ENCODE peak calls at places on chromosomes 5 and 9, in six cellular contexts. C is psoas muscle, Z is lower leg skin, X is NB4, V is progenitor cell of endocrine pancreas, P is MCF 10A. O is an unnamed sample.

GRCh38 chr5:14545890-14546289 is 35.7 kb upstream of the OTULINL start:
- DNase-seq in P (no peak), C (no peak), X (no peak), Z (no peak), V (no peak), O (no peak)

GRCh38 chr5:170266570-170267379 is 30.8 kb downstream of the LCP2 start:
- DNase-seq in P (no peak), V (no peak), C (no peak), X (no peak), Z (no peak), O (peak)

GRCh38 chr9:131521822-131522221 is 9.2 kb downstream of the UCK1 start:
- DNase-seq in V (no peak), P (no peak), C (no peak), Z (no peak), X (no peak), O (no peak)

GRCh38 chr5:141492168-141492885 is 3.4 kb downstream of the PCDHGC5 start:
- DNase-seq in C (no peak), Z (peak), V (no peak), X (no peak), P (no peak), O (no peak)

GRCh38 chr5:56670916-56671315 is 144.4 kb upstream of the MAP3K1 start:
- DNase-seq in P (no peak), Z (no peak), V (no peak), C (no peak), X (no peak), O (no peak)

GRCh38 chr9:14369011-14369410 is 55.1 kb upstream of the NFIB start:
- DNase-seq in X (no peak), Z (no peak), V (no peak), P (no peak), C (no peak), O (no peak)

GRCh38 chr5:51387854-51388320 is 4.6 kb downstream of the ISL1 start:
- DNase-seq in Z (no peak), X (no peak), V (no peak), P (no peak), C (no peak), O (no peak)

GRCh38 chr5:115543931-115544370 is 624 bp downstream of the FEM1C start:
- DNase-seq in X (peak), V (peak), P (peak), Z (no peak), C (no peak), O (peak)

GRCh38 chr5:42811591-42812392 is at the start of gene SELENOP:
- DNase-seq in V (peak), Z (peak), P (peak), C (peak), X (peak), O (no peak)

GRCh38 chr9:15578719-15579118 is 25.9 kb downstream of the CCDC171 start:
- DNase-seq in C (no peak), V (no peak), Z (no peak), X (no peak), P (no peak), O (no peak)

GRCh38 chr5:91378683-91379601 is 4.2 kb downstream of the ARRDC3 start:
- DNase-seq in P (peak), C (no peak), X (peak), V (no peak), Z (no peak), O (no peak)

GRCh38 chr5:165630211-165630866 is 2124.9 kb downstream of the MAT2B start:
- DNase-seq in Z (no peak), C (no peak), X (peak), V (peak), P (peak), O (peak)

GRCh38 chr9:125361837-125362531 is 100.4 kb downstream of the GAPVD1 start:
- DNase-seq in Z (no peak), X (peak), C (no peak), V (no peak), P (peak), O (no peak)

GRCh38 chr9:91555132-91555531 is 131.5 kb upstream of the NFIL3 start:
- DNase-seq in X (no peak), Z (no peak), P (peak), V (no peak), C (no peak), O (no peak)

GRCh38 chr5:78508231-78508765 is 140.3 kb downstream of the LHFPL2 start:
- DNase-seq in C (no peak), X (no peak), P (no peak), Z (peak), V (no peak), O (no peak)

GRCh38 chr9:8778356-8778755 is 978.8 kb upstream of the DMAC1 start:
- DNase-seq in P (no peak), X (no peak), C (no peak), Z (no peak), V (no peak), O (no peak)

GRCh38 chr5:110853267-110853666 is 114.5 kb downstream of the SLC25A46 start:
- DNase-seq in C (no peak), Z (no peak), X (no peak), P (peak), V (no peak), O (no peak)

GRCh38 chr5:56607551-56607950 is 207.8 kb upstream of the MAP3K1 start:
- DNase-seq in X (no peak), P (peak), Z (no peak), C (no peak), V (no peak), O (no peak)

GRCh38 chr9:85603920-85604319 is 137.8 kb downstream of the AGTPBP1 start:
- DNase-seq in C (no peak), P (no peak), X (no peak), V (no peak), Z (no peak), O (no peak)

GRCh38 chr9:92534199-92535159 is 1.3 kb downstream of the ECM2 start:
- DNase-seq in Z (no peak), V (no peak), P (no peak), C (no peak), X (no peak), O (no peak)

GRCh38 chr5:143673676-143674468 is 138.1 kb upstream of the HMHB1 start:
- DNase-seq in V (no peak), X (no peak), C (no peak), P (no peak), Z (no peak), O (no peak)

GRCh38 chr5:431711-432050 is 11.3 kb upstream of the EXOC3 start:
- DNase-seq in P (no peak), C (no peak), V (no peak), X (no peak), Z (no peak), O (no peak)

GRCh38 chr5:159178978-159179377 is 30.4 kb downstream of the RNF145 start:
- DNase-seq in P (peak), X (peak), V (no peak), C (no peak), Z (no peak), O (no peak)

GRCh38 chr9:85615792-85616191 is 126.0 kb downstream of the AGTPBP1 start:
- DNase-seq in V (no peak), C (no peak), X (no peak), Z (no peak), P (no peak), O (no peak)

GRCh38 chr9:5851445-5851844 is 18.5 kb upstream of the ERMP1 start:
- DNase-seq in X (peak), V (no peak), P (peak), C (no peak), Z (no peak), O (no peak)

GRCh38 chr5:1526151-1526631 is 2.4 kb upstream of the LPCAT1 start:
- DNase-seq in V (no peak), P (no peak), C (peak), X (no peak), Z (peak), O (no peak)

GRCh38 chr9:94861589-94862241 is 135.2 kb downstream of the AOPEP start:
- DNase-seq in X (peak), Z (no peak), V (no peak), P (peak), C (no peak), O (no peak)

GRCh38 chr9:88706193-88707112 is 171.5 kb downstream of the NXNL2 start:
- DNase-seq in Z (no peak), X (no peak), C (no peak), V (no peak), P (no peak), O (no peak)

GRCh38 chr5:107864793-107865192 is 194.1 kb upstream of the EFNA5 start:
- DNase-seq in Z (no peak), P (no peak), V (no peak), C (no peak), X (no peak), O (no peak)

DNA sequence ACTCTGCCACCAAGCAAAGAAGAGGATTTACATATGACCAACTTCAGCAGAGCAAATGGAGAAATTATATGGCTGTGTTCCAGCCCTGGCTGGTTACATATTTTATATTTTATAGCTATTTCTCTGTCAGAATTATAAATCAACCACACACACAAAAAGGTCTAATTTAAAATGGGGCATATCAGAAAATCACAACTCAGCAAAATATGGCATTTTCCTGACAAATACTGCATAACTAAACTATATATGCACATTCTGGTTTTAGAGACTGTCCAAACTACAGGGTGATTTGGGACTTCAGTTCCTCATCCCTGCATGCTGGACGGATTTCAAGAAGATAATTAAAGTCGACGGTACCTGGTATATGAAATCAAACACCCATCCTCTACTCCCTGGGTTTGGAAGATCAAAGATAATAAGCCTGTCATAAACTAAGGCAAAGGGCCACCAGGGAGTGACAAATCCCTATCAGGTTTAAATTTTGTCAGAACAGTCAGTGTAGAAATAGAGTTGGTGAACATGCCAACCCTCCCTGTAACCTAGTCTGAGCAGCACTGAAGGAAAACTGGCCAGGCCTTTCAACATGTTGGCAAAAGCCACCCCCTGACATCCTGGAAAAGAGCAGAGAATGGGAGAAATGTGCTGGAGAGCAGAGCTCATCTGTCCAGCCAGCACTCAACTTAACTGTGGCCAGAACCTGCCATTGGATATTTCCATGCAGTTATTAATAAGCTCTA is 235.8 kb downstream of the ENC1 start:
- DNase-seq in P (no peak), C (no peak), V (no peak), Z (no peak), X (no peak), O (no peak)
- TF ChIP-seq CTCF in P (no peak), C (peak), V (no peak), Z (no peak), X (no peak), O (no peak)

DNA sequence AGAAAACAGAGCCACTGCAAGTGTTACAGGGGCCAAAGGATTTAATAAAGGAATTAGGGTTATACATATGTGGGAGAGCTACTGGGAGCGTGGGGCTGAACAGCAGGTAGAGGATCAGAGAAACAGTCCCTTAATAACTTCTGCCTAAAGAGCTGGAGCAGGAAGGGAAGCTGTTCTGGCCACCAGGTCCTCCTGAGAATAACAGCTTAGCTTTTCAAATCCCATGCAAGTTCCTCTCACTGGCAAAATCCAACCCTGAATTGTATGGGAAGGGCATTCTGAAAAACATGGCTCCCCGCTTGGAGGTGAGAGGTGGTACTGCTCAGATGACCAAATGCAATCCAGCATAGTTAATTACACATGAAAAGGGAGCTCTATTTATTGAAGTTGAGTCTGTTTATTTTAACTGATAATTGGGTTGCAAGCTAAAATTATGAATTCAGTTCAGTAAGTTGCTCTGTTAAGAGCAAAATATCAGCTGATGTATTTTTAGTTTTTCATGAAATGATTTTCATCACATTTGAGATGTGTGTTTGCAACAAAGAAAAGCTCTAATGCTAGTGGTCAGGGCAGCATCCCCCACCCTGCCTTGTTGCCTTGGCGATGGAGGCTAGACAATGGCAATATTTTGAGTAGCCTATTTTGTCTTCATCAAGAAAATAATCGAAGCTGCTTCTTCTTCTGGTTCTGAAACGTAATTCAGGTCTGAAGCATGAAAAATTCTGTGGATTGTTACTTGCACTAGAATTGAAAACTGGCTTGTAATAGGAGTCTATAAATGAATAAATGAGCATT is 58.4 kb upstream of the SH3GL2 start:
- DNase-seq in C (no peak), Z (no peak), V (no peak), P (no peak), X (no peak), O (no peak)
- TF ChIP-seq CTCF in C (no peak), Z (no peak), V (peak), P (no peak), X (no peak), O (no peak)

GRCh38 chr5:124825250-124825982 is 79.0 kb upstream of the ZNF608 start:
- DNase-seq in V (no peak), C (no peak), X (no peak), Z (no peak), P (no peak), O (no peak)
- TF ChIP-seq CTCF in V (no peak), C (no peak), X (no peak), Z (no peak), P (no peak), O (no peak)

GRCh38 chr5:103208460-103208859 is 50.1 kb upstream of the MACIR start:
- DNase-seq in X (no peak), P (no peak), C (no peak), V (no peak), Z (no peak), O (no peak)
- TF ChIP-seq CTCF in X (no peak), P (no peak), C (no peak), V (no peak), Z (no peak), O (no peak)

GRCh38 chr5:150302301-150303069 is at the start of gene ARSI:
- DNase-seq in X (no peak), V (no peak), Z (no peak), P (peak), C (peak), O (peak)
- TF ChIP-seq CTCF in X (no peak), V (peak), Z (no peak), P (no peak), C (peak), O (no peak)

GRCh38 chr5:106269252-106269843 is 1401.4 kb downstream of the EFNA5 start:
- DNase-seq in V (no peak), C (no peak), X (peak), Z (no peak), P (peak), O (no peak)
- TF ChIP-seq CTCF in V (peak), C (peak), X (peak), Z (no peak), P (peak), O (no peak)

GRCh38 chr5:93428868-93429267 is 152.2 kb downstream of the NR2F1-AS1 start:
- DNase-seq in Z (no peak), C (no peak), X (no peak), P (no peak), V (no peak), O (no peak)

GRCh38 chr5:93433422-93433821 is 147.6 kb downstream of the NR2F1-AS1 start:
- DNase-seq in C (no peak), P (peak), V (no peak), Z (no peak), X (peak), O (no peak)

GRCh38 chr5:93430139-93430538 is 150.9 kb downstream of the NR2F1-AS1 start:
- DNase-seq in Z (no peak), C (no peak), X (no peak), V (no peak), P (no peak), O (no peak)

GRCh38 chr5:93431255-93431654 is 149.8 kb downstream of the NR2F1-AS1 start:
- DNase-seq in Z (no peak), V (no peak), C (no peak), X (no peak), P (no peak), O (no peak)

GRCh38 chr5:93430673-93431192 is 150.3 kb downstream of the NR2F1-AS1 start:
- DNase-seq in X (no peak), V (no peak), P (no peak), Z (no peak), C (no peak), O (no peak)
- TF ChIP-seq CTCF in X (no peak), V (no peak), P (no peak), Z (no peak), C (no peak), O (no peak)

GRCh38 chr9:73038613-73039012 is 85.8 kb upstream of the ALDH1A1 start:
- DNase-seq in Z (peak), P (peak), C (peak), X (no peak), V (no peak), O (no peak)

GRCh38 chr9:73038089-73038509 is 85.2 kb upstream of the ALDH1A1 start:
- DNase-seq in V (no peak), Z (no peak), C (no peak), P (peak), X (no peak), O (no peak)

GRCh38 chr9:73037613-73038012 is 84.8 kb upstream of the ALDH1A1 start:
- DNase-seq in Z (no peak), V (no peak), C (no peak), P (peak), X (no peak), O (no peak)

GRCh38 chr9:73031350-73031749 is 78.5 kb upstream of the ALDH1A1 start:
- DNase-seq in V (no peak), X (no peak), P (no peak), C (no peak), Z (no peak), O (no peak)

GRCh38 chr9:73034962-73035361 is 82.1 kb upstream of the ALDH1A1 start:
- DNase-seq in V (no peak), P (no peak), X (no peak), C (no peak), Z (no peak), O (no peak)
- TF ChIP-seq CTCF in V (no peak), P (no peak), X (no peak), C (no peak), Z (no peak), O (no peak)

DNA sequence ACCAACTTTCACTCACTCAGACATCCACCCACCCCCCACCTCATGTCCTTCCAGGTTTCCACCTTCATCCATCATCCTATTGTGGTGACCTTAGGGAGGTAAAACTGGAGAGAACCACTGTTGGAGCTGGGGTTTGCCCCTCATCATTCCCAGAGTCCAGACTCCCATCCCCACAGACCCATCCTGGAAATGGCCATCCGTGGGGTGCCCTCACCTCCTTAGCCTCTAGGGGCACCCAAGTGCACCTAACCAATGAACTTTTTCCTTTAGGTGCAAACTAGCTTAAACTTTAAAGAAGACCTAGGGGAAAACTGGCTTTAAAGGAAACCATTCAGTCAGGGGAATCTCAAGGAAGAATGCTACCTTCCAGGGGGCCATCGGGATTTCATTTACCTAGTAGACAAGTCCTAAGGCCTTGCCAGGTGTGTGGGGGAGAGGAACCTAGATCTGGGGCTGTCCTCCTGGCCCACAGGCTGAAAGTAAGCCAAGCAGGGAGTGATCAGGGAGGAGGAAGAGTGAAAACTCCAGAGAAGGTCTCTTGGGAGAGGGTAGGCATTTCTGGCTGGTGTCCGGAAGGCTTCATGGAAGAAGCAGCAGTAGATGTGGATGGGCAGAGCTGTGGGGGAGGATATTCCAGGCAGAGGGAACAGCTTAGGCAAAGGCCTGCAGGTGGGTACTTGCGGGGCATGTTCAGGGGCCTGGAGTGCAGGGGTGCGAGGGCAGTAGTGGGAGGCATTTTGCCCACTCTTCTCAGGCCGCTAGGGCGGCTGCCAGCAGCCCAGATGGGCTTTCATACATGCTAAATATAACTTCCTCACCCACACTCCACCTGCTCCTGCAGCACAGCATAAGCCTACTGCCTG is 11.6 kb downstream of the RGS14 start:
- DNase-seq in P (peak), C (no peak), X (peak), V (no peak), Z (no peak), O (no peak)
- TF ChIP-seq CTCF in P (peak), C (peak), X (peak), V (peak), Z (no peak), O (peak)